ENCODE peak calls at places on chromosome 20, in six cellular contexts. R is H1, N is IMR-90, F is K562, I is astrocyte, Q is PC-3. B is an unnamed sample.

GRCh38 chr20:45419188-45420091 is 3.5 kb downstream of the PIGT start:
- DNase-seq in R (peak), N (peak), F (no peak), I (peak), Q (peak), B (no peak)

GRCh38 chr20:25470045-25470444 is 62.6 kb downstream of the GINS1 start:
- DNase-seq in R (peak), N (peak), F (peak), I (peak), Q (peak), B (no peak)

GRCh38 chr20:53748821-53749402 is 155.3 kb upstream of the ZNF217 start:
- DNase-seq in R (no peak), N (peak), F (no peak), I (peak), Q (peak), B (no peak)

GRCh38 chr20:35120012-35120701 is 27.0 kb downstream of the EDEM2 start:
- DNase-seq in R (no peak), N (peak), F (peak), I (peak), Q (no peak), B (no peak)

GRCh38 chr20:63767456-63767855 is 27.9 kb downstream of the SLC2A4RG start:
- DNase-seq in R (no peak), N (no peak), F (no peak), I (no peak), Q (no peak), B (no peak)

GRCh38 chr20:24965065-24965919 is 16.2 kb downstream of the CST7 start:
- DNase-seq in R (peak), N (no peak), F (no peak), I (no peak), Q (no peak), B (no peak)

GRCh38 chr20:17646209-17646717 is 35.8 kb downstream of the RRBP1 start:
- DNase-seq in R (no peak), N (no peak), F (no peak), I (no peak), Q (no peak), B (no peak)

GRCh38 chr20:8867346-8867745 is 201.5 kb upstream of the PLCB4 start:
- DNase-seq in R (no peak), N (no peak), F (no peak), I (no peak), Q (no peak), B (no peak)

GRCh38 chr20:51383891-51384510 is 158.5 kb downstream of the NFATC2 start:
- DNase-seq in R (no peak), N (no peak), F (no peak), I (no peak), Q (peak), B (no peak)

GRCh38 chr20:14441201-14441600 is 103.8 kb upstream of the FLRT3 start:
- DNase-seq in R (no peak), N (peak), F (no peak), I (no peak), Q (peak), B (no peak)

GRCh38 chr20:57048027-57048869 is 218.2 kb downstream of the BMP7 start:
- DNase-seq in R (peak), N (no peak), F (peak), I (no peak), Q (peak), B (no peak)

GRCh38 chr20:20710847-20711315 is 1.6 kb downstream of the RALGAPA2 start:
- DNase-seq in R (no peak), N (no peak), F (no peak), I (no peak), Q (peak), B (no peak)
- H3K9ac ChIP-seq in R (no peak), N (no peak), F (no peak), I (no peak), Q (no peak), B (no peak)

DNA sequence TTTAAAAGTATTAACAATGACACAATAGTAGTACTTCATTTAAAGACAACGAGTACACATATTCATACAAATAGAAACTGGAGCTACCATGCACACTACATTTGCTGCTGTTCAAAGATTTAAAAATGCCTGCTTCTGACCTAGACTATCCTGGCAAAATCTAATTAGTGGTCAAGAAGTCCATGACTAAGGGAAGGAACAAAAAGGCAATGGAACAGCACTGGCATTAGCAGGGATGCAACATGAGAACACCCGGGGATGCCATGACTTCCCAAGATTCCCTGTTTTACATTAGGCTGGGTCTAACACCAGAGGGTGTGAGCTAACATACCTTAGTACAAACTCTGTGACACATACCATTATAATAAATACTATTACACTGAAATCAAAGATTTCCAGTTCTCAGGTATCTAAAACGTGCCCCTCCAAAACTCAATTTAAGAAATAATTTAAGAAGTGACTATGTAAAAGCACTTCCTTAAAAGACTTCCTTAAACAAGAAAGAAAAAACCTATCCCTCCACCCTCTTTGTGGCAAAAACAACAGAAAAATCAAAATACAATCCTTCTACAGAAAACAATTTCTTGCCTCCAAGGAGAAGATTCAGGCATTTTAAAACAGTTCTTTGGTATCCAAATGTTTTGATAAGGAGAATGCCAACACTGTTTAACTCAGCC is 25.5 kb downstream of the CHD6 start:
- DNase-seq in R (peak), N (no peak), F (no peak), I (no peak), Q (no peak), B (no peak)
- H3K9ac ChIP-seq in R (no peak), N (no peak), F (no peak), I (no peak), Q (no peak), B (no peak)

GRCh38 chr20:59933296-59933848 is at the start of gene SYCP2:
- DNase-seq in R (no peak), N (no peak), F (peak), I (no peak), Q (no peak), B (no peak)
- H3K9ac ChIP-seq in R (no peak), N (no peak), F (peak), I (peak), Q (peak), B (no peak)

GRCh38 chr20:48829940-48830339 is 2.1 kb upstream of the PREX1 start:
- DNase-seq in R (no peak), N (no peak), F (no peak), I (no peak), Q (no peak), B (no peak)

GRCh38 chr20:48826064-48826463 is 1.7 kb downstream of the PREX1 start:
- DNase-seq in R (peak), N (no peak), F (no peak), I (no peak), Q (no peak), B (no peak)

GRCh38 chr20:48826883-48827771 is 672 bp downstream of the PREX1 start:
- DNase-seq in R (peak), N (no peak), F (no peak), I (no peak), Q (peak), B (no peak)

GRCh38 chr20:48828734-48829460 is 1.1 kb upstream of the PREX1 start:
- DNase-seq in R (no peak), N (no peak), F (peak), I (no peak), Q (no peak), B (no peak)

GRCh38 chr20:48827880-48828733 is at the start of gene PREX1:
- DNase-seq in R (peak), N (peak), F (peak), I (peak), Q (peak), B (no peak)
- H3K9ac ChIP-seq in R (peak), N (peak), F (peak), I (peak), Q (peak), B (peak)

GRCh38 chr20:48359692-48360337 is 468.0 kb downstream of the PREX1 start:
- DNase-seq in R (no peak), N (no peak), F (peak), I (no peak), Q (no peak), B (no peak)

GRCh38 chr20:48366230-48366629 is 461.6 kb downstream of the PREX1 start:
- DNase-seq in R (no peak), N (no peak), F (no peak), I (no peak), Q (no peak), B (no peak)

GRCh38 chr20:48360338-48360698 is 467.5 kb downstream of the PREX1 start:
- DNase-seq in R (no peak), N (no peak), F (no peak), I (no peak), Q (no peak), B (no peak)

GRCh38 chr20:48364055-48364454 is 463.7 kb downstream of the PREX1 start:
- DNase-seq in R (no peak), N (no peak), F (no peak), I (no peak), Q (no peak), B (no peak)

GRCh38 chr20:48364688-48365421 is 462.9 kb downstream of the PREX1 start:
- DNase-seq in R (no peak), N (no peak), F (no peak), I (no peak), Q (no peak), B (no peak)
- H3K9ac ChIP-seq in R (no peak), N (no peak), F (no peak), I (no peak), Q (no peak), B (no peak)

GRCh38 chr20:36804425-36804824 is 30.9 kb upstream of the DSN1 start:
- DNase-seq in R (no peak), N (no peak), F (no peak), I (no peak), Q (no peak), B (no peak)
- H3K9ac ChIP-seq in R (no peak), N (no peak), F (no peak), I (no peak), Q (no peak), B (no peak)

GRCh38 chr20:21559305-21559704 is 45.4 kb upstream of the NKX2-2 start:
- DNase-seq in R (no peak), N (no peak), F (no peak), I (no peak), Q (no peak), B (no peak)
- H3K9ac ChIP-seq in R (no peak), N (no peak), F (no peak), I (no peak), Q (no peak), B (no peak)

DNA sequence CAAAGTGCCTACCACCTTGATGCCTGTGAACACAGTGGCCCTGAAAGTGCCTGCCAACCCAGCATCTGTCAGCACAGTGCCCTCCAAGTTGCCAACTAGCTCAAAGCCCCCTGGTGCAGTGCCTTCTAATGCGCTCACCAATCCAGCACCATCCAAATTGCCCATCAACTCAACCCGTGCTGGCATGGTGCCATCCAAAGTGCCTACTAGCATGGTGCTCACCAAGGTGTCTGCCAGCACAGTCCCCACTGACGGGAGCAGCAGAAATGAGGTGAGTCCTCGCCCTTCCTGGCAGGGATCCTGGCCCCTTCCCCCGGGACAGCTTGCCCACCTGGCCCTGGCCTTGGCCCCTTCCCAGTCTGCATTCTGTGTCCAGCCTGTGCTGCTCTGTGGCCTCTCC is 17.9 kb downstream of the MAVS start:
- DNase-seq in R (no peak), N (no peak), F (no peak), I (no peak), Q (no peak), B (no peak)
- H3K9ac ChIP-seq in R (no peak), N (no peak), F (no peak), I (no peak), Q (no peak), B (no peak)

GRCh38 chr20:38167466-38167850 is 2.4 kb upstream of the TGM2 start:
- DNase-seq in R (no peak), N (no peak), F (no peak), I (no peak), Q (no peak), B (no peak)
- H3K9ac ChIP-seq in R (no peak), N (peak), F (no peak), I (peak), Q (peak), B (no peak)

DNA sequence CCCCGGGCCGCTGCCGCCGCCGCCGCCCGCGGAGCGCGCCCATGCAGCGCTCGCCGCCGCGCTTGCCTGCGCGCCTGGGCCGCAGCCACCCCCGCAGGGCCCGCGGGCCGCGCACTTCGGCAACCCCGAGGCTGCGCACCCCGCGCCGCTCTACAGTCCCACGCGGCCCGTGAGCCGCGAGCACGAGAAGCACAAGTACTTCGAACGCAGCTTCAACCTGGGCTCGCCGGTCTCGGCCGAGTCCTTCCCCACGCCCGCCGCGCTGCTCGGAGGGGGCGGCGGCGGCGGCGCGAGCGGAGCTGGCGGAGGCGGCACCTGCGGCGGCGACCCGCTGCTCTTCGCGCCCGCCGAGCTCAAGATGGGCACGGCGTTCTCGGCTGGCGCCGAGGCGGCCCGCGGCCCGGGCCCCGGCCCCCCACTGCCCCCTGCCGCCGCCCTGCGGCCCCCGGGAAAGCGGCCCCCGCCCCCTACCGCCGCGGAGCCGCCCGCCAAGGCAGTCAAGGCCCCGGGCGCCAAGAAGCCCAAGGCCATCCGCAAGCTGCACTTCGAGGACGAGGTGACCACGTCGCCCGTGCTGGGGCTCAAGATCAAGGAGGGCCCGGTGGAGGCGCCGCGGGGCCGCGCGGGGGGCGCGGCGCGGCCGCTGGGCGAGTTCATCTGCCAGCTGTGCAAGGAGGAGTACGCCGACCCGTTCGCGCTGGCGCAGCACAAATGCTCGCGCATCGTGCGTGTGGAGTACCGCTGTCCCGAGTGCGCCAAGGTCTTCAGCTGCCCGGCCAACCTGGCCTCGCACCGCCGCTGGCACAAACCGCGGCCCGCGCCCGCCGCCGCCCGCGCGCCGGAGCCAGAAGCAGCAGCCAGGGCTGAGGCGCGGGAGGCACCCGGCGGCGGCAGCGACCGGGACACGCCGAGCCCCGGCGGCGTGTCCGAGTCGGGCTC is 779 bp downstream of the INSM1 start:
- DNase-seq in R (peak), N (no peak), F (no peak), I (no peak), Q (no peak), B (no peak)
- H3K9ac ChIP-seq in R (no peak), N (no peak), F (no peak), I (no peak), Q (no peak), B (no peak)